ENCODE peak calls at places on chromosomes 11 and 22, in nine cellular contexts. E is GM06990; T is Karpas-422; N is HS-5; X is stimulated activated CD4-positive, alpha-beta T cell treated with anti-CD3 and anti-CD28 coated beads, TNF-alpha, amount 100 ng/mL, for 1 hour; I is GF-D8; D is heart right ventricle; B is AG09309; K is memory B cell. O is an unnamed sample.

GRCh38 chr11:118615282-118615979 is 8.0 kb downstream of the PHLDB1 start:
- DNase-seq in N (no peak), K (no peak), I (no peak), E (no peak), T (no peak), D (no peak), B (no peak), X (no peak), O (no peak)

GRCh38 chr11:65776710-65777141 is 4.0 kb downstream of the AP5B1 start:
- DNase-seq in B (no peak), T (no peak), D (no peak), N (no peak), I (no peak), K (no peak), E (no peak), X (no peak), O (no peak)

GRCh38 chr11:35875063-35875462 is 68.8 kb upstream of the LDLRAD3 start:
- DNase-seq in D (no peak), E (no peak), X (no peak), N (no peak), B (no peak), T (no peak), K (no peak), I (no peak), O (no peak)

GRCh38 chr22:38243007-38243775 is 29.6 kb downstream of the TMEM184B start:
- DNase-seq in K (no peak), I (no peak), X (no peak), B (no peak), T (no peak), N (no peak), D (no peak), E (no peak), O (no peak)

GRCh38 chr22:20111045-20111688 is 4.7 kb upstream of the RANBP1 start:
- DNase-seq in K (no peak), T (peak), B (no peak), X (no peak), N (no peak), D (no peak), I (no peak), E (no peak), O (no peak)

GRCh38 chr22:46290121-46290842 is 6.4 kb upstream of the GTSE1 start:
- DNase-seq in X (no peak), D (peak), T (no peak), B (no peak), N (no peak), E (no peak), K (no peak), I (no peak), O (no peak)

GRCh38 chr11:35715649-35716048 is 53.1 kb downstream of the TRIM44 start:
- DNase-seq in B (no peak), E (no peak), N (no peak), X (no peak), K (no peak), I (no peak), T (no peak), D (no peak), O (no peak)

GRCh38 chr11:94706211-94706610 is 61.9 kb upstream of the AMOTL1 start:
- DNase-seq in N (peak), E (no peak), K (no peak), X (no peak), B (no peak), I (no peak), T (no peak), D (peak), O (no peak)

GRCh38 chr22:42357634-42358296 is 74.4 kb downstream of the NFAM1 start:
- DNase-seq in N (no peak), T (no peak), I (no peak), K (no peak), B (no peak), X (no peak), E (no peak), D (peak), O (no peak)

GRCh38 chr11:70912226-70912840 is 340.0 kb downstream of the SHANK2 start:
- DNase-seq in N (peak), B (no peak), D (no peak), X (no peak), T (no peak), I (no peak), K (no peak), E (no peak), O (no peak)

GRCh38 chr11:130340671-130341319 is 26.1 kb upstream of the ZBTB44 start:
- DNase-seq in I (no peak), X (no peak), N (no peak), T (no peak), K (no peak), E (no peak), D (no peak), B (no peak), O (no peak)

GRCh38 chr22:37768273-37768672 is 39.5 kb upstream of the GCAT start:
- DNase-seq in X (no peak), K (no peak), B (no peak), T (no peak), E (no peak), I (no peak), D (no peak), N (no peak), O (no peak)

GRCh38 chr22:20061481-20061861 is 18.6 kb upstream of the DGCR8 start:
- DNase-seq in B (no peak), I (no peak), D (no peak), X (no peak), K (no peak), E (no peak), T (no peak), N (no peak), O (no peak)

GRCh38 chr22:38924197-38924952 is 33.0 kb upstream of the APOBEC3A start:
- DNase-seq in D (peak), E (no peak), B (peak), K (no peak), I (no peak), N (peak), X (no peak), T (no peak), O (no peak)

GRCh38 chr11:116892374-116892773 is 55.0 kb upstream of the APOA1 start:
- DNase-seq in I (no peak), B (no peak), X (no peak), D (no peak), T (no peak), E (no peak), K (no peak), N (no peak), O (no peak)

GRCh38 chr11:100816823-100817222 is 129.7 kb downstream of the ARHGAP42 start:
- DNase-seq in D (no peak), K (no peak), B (no peak), X (no peak), T (no peak), N (no peak), I (no peak), E (no peak), O (no peak)

GRCh38 chr11:93902921-93903320 is 52.5 kb upstream of the VSTM5 start:
- DNase-seq in X (no peak), D (no peak), K (no peak), T (no peak), B (no peak), N (no peak), E (no peak), I (no peak), O (no peak)

GRCh38 chr11:34599406-34599901 is 21.4 kb upstream of the EHF start:
- DNase-seq in K (no peak), I (no peak), E (no peak), T (no peak), X (no peak), D (no peak), B (peak), N (peak), O (no peak)

GRCh38 chr11:5625281-5625680 is 480 bp downstream of the TRIM34 start:
- DNase-seq in E (no peak), D (no peak), N (no peak), X (no peak), T (no peak), K (no peak), I (no peak), B (no peak), O (no peak)

GRCh38 chr11:17273668-17274321 is 2.7 kb upstream of the NUCB2 start:
- DNase-seq in N (no peak), D (no peak), E (no peak), I (no peak), K (no peak), X (no peak), B (no peak), T (peak), O (no peak)

GRCh38 chr11:33507356-33507755 is 193.3 kb downstream of the C11orf91 start:
- DNase-seq in N (no peak), T (no peak), I (no peak), B (no peak), D (no peak), X (no peak), E (no peak), K (no peak), O (no peak)

GRCh38 chr11:119853581-119854360 is 124.8 kb upstream of the NECTIN1 start:
- DNase-seq in T (no peak), K (no peak), X (no peak), N (no peak), I (no peak), E (no peak), D (no peak), B (no peak), O (no peak)

GRCh38 chr11:63985812-63986155 is 454 bp upstream of the OTUB1 start:
- DNase-seq in I (no peak), N (no peak), X (peak), T (peak), B (no peak), D (no peak), E (peak), K (peak), O (peak)

GRCh38 chr11:28679795-28680194 is 571.6 kb downstream of the METTL15 start:
- DNase-seq in E (no peak), T (no peak), K (no peak), I (no peak), B (peak), X (no peak), D (no peak), N (no peak), O (no peak)

GRCh38 chr11:45285931-45286632 is at the start of gene SYT13:
- DNase-seq in E (no peak), I (no peak), B (no peak), K (no peak), N (no peak), X (no peak), D (peak), T (no peak), O (no peak)

GRCh38 chr22:34038801-34039200 is 118.5 kb upstream of the LARGE1 start:
- DNase-seq in T (no peak), D (no peak), E (no peak), K (no peak), B (no peak), N (no peak), I (no peak), X (no peak), O (no peak)

GRCh38 chr11:64234840-64235379 is 526 bp downstream of the VEGFB start:
- DNase-seq in N (no peak), E (peak), I (no peak), D (no peak), X (no peak), T (peak), B (no peak), K (peak), O (peak)

GRCh38 chr22:36052505-36052941 is 23.9 kb upstream of the RBFOX2 start:
- DNase-seq in D (no peak), K (no peak), E (no peak), X (no peak), T (no peak), I (no peak), B (no peak), N (peak), O (no peak)

GRCh38 chr11:74220376-74220775 is 49.3 kb downstream of the PPME1 start:
- DNase-seq in K (no peak), N (no peak), I (no peak), X (no peak), B (no peak), D (no peak), T (no peak), E (no peak), O (no peak)

GRCh38 chr11:69920500-69921428 is 101.5 kb upstream of the FGF3 start:
- DNase-seq in N (no peak), K (no peak), X (no peak), T (no peak), D (no peak), I (no peak), E (no peak), B (no peak), O (no peak)

GRCh38 chr11:106917973-106918372 is 100.3 kb downstream of the GUCY1A2 start:
- DNase-seq in N (no peak), K (no peak), I (no peak), T (peak), E (no peak), D (no peak), B (no peak), X (no peak), O (no peak)

GRCh38 chr11:64226507-64227051 is 505 bp downstream of the NUDT22 start:
- DNase-seq in K (peak), T (peak), I (peak), N (no peak), B (no peak), E (peak), D (peak), X (no peak), O (peak)

GRCh38 chr11:113373306-113373705 is 14.3 kb upstream of the ANKK1 start:
- DNase-seq in E (no peak), I (no peak), X (no peak), B (peak), K (no peak), D (no peak), N (peak), T (no peak), O (no peak)

GRCh38 chr11:8294251-8294935 is 30.7 kb upstream of the LMO1 start:
- DNase-seq in E (no peak), X (no peak), D (no peak), N (no peak), K (no peak), B (no peak), I (no peak), T (no peak), O (no peak)

GRCh38 chr11:27179334-27179733 is 138.7 kb downstream of the BBOX1 start:
- DNase-seq in N (no peak), K (no peak), X (no peak), B (no peak), E (no peak), D (no peak), I (no peak), T (no peak), O (no peak)

O was measured in activated gamma-delta T cell.